ENCODE peak calls at places on chromosomes 7 and 10, in seven cellular contexts. One of them, this sample, is unnamed.

GRCh38 chr7:127504715-127505114 is 80.7 kb downstream of the GCC1 start:
- DNase-seq in mammary epithelial cell: no peak
- DNase-seq in RWPE1: peak; percentile 9
- DNase-seq in glutamatergic neuron: peak; percentile 23
- DNase-seq in Peyer's patch: peak; percentile 48
- DNase-seq in AG04449: no peak
- DNase-seq in left ventricle myocardium inferior: peak; percentile 26
- DNase-seq in this sample: no peak

GRCh38 chr7:101725911-101726310 is 91.5 kb upstream of the CUX1 start:
- DNase-seq in AG04449: no peak
- DNase-seq in left ventricle myocardium inferior: no peak
- DNase-seq in Peyer's patch: no peak
- DNase-seq in glutamatergic neuron: no peak
- DNase-seq in RWPE1: no peak
- DNase-seq in mammary epithelial cell: no peak
- DNase-seq in this sample: no peak

GRCh38 chr7:55441668-55442305 is 76.7 kb downstream of the LANCL2 start:
- DNase-seq in Peyer's patch: no peak
- DNase-seq in mammary epithelial cell: no peak
- DNase-seq in AG04449: peak; percentile 57
- DNase-seq in RWPE1: no peak
- DNase-seq in left ventricle myocardium inferior: no peak
- DNase-seq in glutamatergic neuron: no peak
- DNase-seq in this sample: no peak

GRCh38 chr10:4407783-4408182 is 418.2 kb upstream of the AKR1E2 start:
- DNase-seq in RWPE1: peak; percentile 44
- DNase-seq in AG04449: no peak
- DNase-seq in mammary epithelial cell: peak; percentile 76
- DNase-seq in Peyer's patch: no peak
- DNase-seq in left ventricle myocardium inferior: no peak
- DNase-seq in glutamatergic neuron: no peak
- DNase-seq in this sample: no peak

GRCh38 chr10:34088208-34088794 is 726.8 kb downstream of the PARD3 start:
- DNase-seq in glutamatergic neuron: no peak
- DNase-seq in RWPE1: no peak
- DNase-seq in left ventricle myocardium inferior: no peak
- DNase-seq in Peyer's patch: no peak
- DNase-seq in mammary epithelial cell: no peak
- DNase-seq in AG04449: no peak
- DNase-seq in this sample: no peak

GRCh38 chr10:113438660-113439059 is 114.2 kb upstream of the HABP2 start:
- DNase-seq in Peyer's patch: no peak
- DNase-seq in AG04449: no peak
- DNase-seq in glutamatergic neuron: no peak
- DNase-seq in left ventricle myocardium inferior: no peak
- DNase-seq in RWPE1: peak; percentile 16
- DNase-seq in mammary epithelial cell: peak; percentile 8
- DNase-seq in this sample: no peak

GRCh38 chr10:61987537-61987936 is 86.0 kb downstream of the ARID5B start:
- DNase-seq in RWPE1: no peak
- DNase-seq in Peyer's patch: no peak
- DNase-seq in AG04449: no peak
- DNase-seq in mammary epithelial cell: no peak
- DNase-seq in glutamatergic neuron: no peak
- DNase-seq in left ventricle myocardium inferior: no peak
- DNase-seq in this sample: no peak

GRCh38 chr7:38629621-38630020 is 1.6 kb downstream of the AMPH start:
- DNase-seq in glutamatergic neuron: no peak
- DNase-seq in Peyer's patch: no peak
- DNase-seq in RWPE1: no peak
- DNase-seq in left ventricle myocardium inferior: no peak
- DNase-seq in mammary epithelial cell: no peak
- DNase-seq in AG04449: no peak
- DNase-seq in this sample: no peak

GRCh38 chr7:2643386-2644229 is 11.8 kb downstream of the TTYH3 start:
- DNase-seq in AG04449: no peak
- DNase-seq in RWPE1: no peak
- DNase-seq in Peyer's patch: no peak
- DNase-seq in left ventricle myocardium inferior: no peak
- DNase-seq in glutamatergic neuron: no peak
- DNase-seq in mammary epithelial cell: no peak
- DNase-seq in this sample: no peak

GRCh38 chr7:29649010-29649716 is 85.5 kb downstream of the PRR15 start:
- DNase-seq in glutamatergic neuron: no peak
- DNase-seq in left ventricle myocardium inferior: no peak
- DNase-seq in Peyer's patch: no peak
- DNase-seq in mammary epithelial cell: no peak
- DNase-seq in AG04449: no peak
- DNase-seq in RWPE1: no peak
- DNase-seq in this sample: no peak

GRCh38 chr10:102668312-102669110 is 24.2 kb downstream of the TRIM8 start:
- DNase-seq in glutamatergic neuron: no peak
- DNase-seq in AG04449: no peak
- DNase-seq in left ventricle myocardium inferior: no peak
- DNase-seq in mammary epithelial cell: no peak
- DNase-seq in RWPE1: no peak
- DNase-seq in Peyer's patch: peak; percentile 44
- DNase-seq in this sample: no peak

GRCh38 chr7:21941570-21942224 is 4.0 kb downstream of the CDCA7L start:
- DNase-seq in glutamatergic neuron: no peak
- DNase-seq in Peyer's patch: peak; percentile 51
- DNase-seq in RWPE1: peak; percentile 69
- DNase-seq in AG04449: no peak
- DNase-seq in left ventricle myocardium inferior: no peak
- DNase-seq in mammary epithelial cell: peak; percentile 38
- DNase-seq in this sample: no peak

GRCh38 chr10:99532687-99533495 is at the start of gene NKX2-3:
- DNase-seq in AG04449: no peak
- DNase-seq in RWPE1: peak; percentile 71
- DNase-seq in mammary epithelial cell: no peak
- DNase-seq in left ventricle myocardium inferior: peak; percentile 48
- DNase-seq in Peyer's patch: peak; percentile 93
- DNase-seq in glutamatergic neuron: peak; percentile 83
- DNase-seq in this sample: no peak

GRCh38 chr10:34758447-34758996 is 56.6 kb downstream of the PARD3 start:
- DNase-seq in left ventricle myocardium inferior: no peak
- DNase-seq in Peyer's patch: peak; percentile 56
- DNase-seq in RWPE1: peak; percentile 69
- DNase-seq in mammary epithelial cell: peak; percentile 92
- DNase-seq in glutamatergic neuron: no peak
- DNase-seq in AG04449: peak; percentile 47
- DNase-seq in this sample: no peak

GRCh38 chr10:103295391-103296044 is 18.6 kb downstream of the INA start:
- DNase-seq in AG04449: peak; percentile 63
- DNase-seq in left ventricle myocardium inferior: no peak
- DNase-seq in RWPE1: no peak
- DNase-seq in mammary epithelial cell: peak; percentile 34
- DNase-seq in glutamatergic neuron: no peak
- DNase-seq in Peyer's patch: no peak
- DNase-seq in this sample: no peak

GRCh38 chr10:32150532-32151101 is 94.4 kb upstream of the KIF5B start:
- DNase-seq in RWPE1: no peak
- DNase-seq in glutamatergic neuron: no peak
- DNase-seq in left ventricle myocardium inferior: no peak
- DNase-seq in mammary epithelial cell: no peak
- DNase-seq in Peyer's patch: no peak
- DNase-seq in AG04449: no peak
- DNase-seq in this sample: no peak

GRCh38 chr7:85021090-85021704 is 165.7 kb downstream of the SEMA3D start:
- DNase-seq in left ventricle myocardium inferior: no peak
- DNase-seq in glutamatergic neuron: no peak
- DNase-seq in Peyer's patch: no peak
- DNase-seq in mammary epithelial cell: no peak
- DNase-seq in AG04449: no peak
- DNase-seq in RWPE1: no peak
- DNase-seq in this sample: no peak

GRCh38 chr7:3950249-3950648 is 649.2 kb downstream of the SDK1 start:
- DNase-seq in mammary epithelial cell: no peak
- DNase-seq in glutamatergic neuron: no peak
- DNase-seq in Peyer's patch: no peak
- DNase-seq in left ventricle myocardium inferior: no peak
- DNase-seq in AG04449: no peak
- DNase-seq in RWPE1: no peak
- DNase-seq in this sample: no peak

GRCh38 chr7:150631084-150631824 is 931 bp downstream of the GIMAP6 start:
- DNase-seq in AG04449: no peak
- DNase-seq in mammary epithelial cell: no peak
- DNase-seq in left ventricle myocardium inferior: peak; percentile 48
- DNase-seq in Peyer's patch: peak; percentile 61
- DNase-seq in RWPE1: no peak
- DNase-seq in glutamatergic neuron: no peak
- DNase-seq in this sample: no peak

GRCh38 chr10:61280303-61280702 is 172.9 kb downstream of the TMEM26 start:
- DNase-seq in AG04449: no peak
- DNase-seq in glutamatergic neuron: no peak
- DNase-seq in Peyer's patch: no peak
- DNase-seq in mammary epithelial cell: peak; percentile 17
- DNase-seq in left ventricle myocardium inferior: no peak
- DNase-seq in RWPE1: peak; percentile 1
- DNase-seq in this sample: no peak

GRCh38 chr10:58513189-58514101 is 773 bp downstream of the BICC1 start:
- DNase-seq in Peyer's patch: peak; percentile 66
- DNase-seq in RWPE1: peak; percentile 36
- DNase-seq in AG04449: no peak
- DNase-seq in left ventricle myocardium inferior: peak; percentile 71
- DNase-seq in mammary epithelial cell: peak; percentile 62
- DNase-seq in glutamatergic neuron: peak; percentile 26
- DNase-seq in this sample: peak; percentile 76

GRCh38 chr10:82399850-82400249 is 524.9 kb downstream of the NRG3 start:
- DNase-seq in AG04449: no peak
- DNase-seq in mammary epithelial cell: no peak
- DNase-seq in left ventricle myocardium inferior: no peak
- DNase-seq in glutamatergic neuron: no peak
- DNase-seq in RWPE1: no peak
- DNase-seq in Peyer's patch: no peak
- DNase-seq in this sample: no peak

GRCh38 chr10:131909929-131910328 is 9.1 kb downstream of the PPP2R2D start:
- DNase-seq in RWPE1: no peak
- DNase-seq in AG04449: no peak
- DNase-seq in Peyer's patch: peak; percentile 35
- DNase-seq in glutamatergic neuron: no peak
- DNase-seq in mammary epithelial cell: no peak
- DNase-seq in left ventricle myocardium inferior: no peak
- DNase-seq in this sample: no peak
- TF ChIP-seq CTCF in RWPE1: no peak
- TF ChIP-seq CTCF in AG04449: no peak
- TF ChIP-seq CTCF in Peyer's patch: no peak
- TF ChIP-seq CTCF in glutamatergic neuron: no peak
- TF ChIP-seq CTCF in mammary epithelial cell: no peak
- TF ChIP-seq CTCF in left ventricle myocardium inferior: no peak
- TF ChIP-seq CTCF in this sample: no peak

GRCh38 chr10:47339186-47339735 is 8.9 kb upstream of the RBP3 start:
- DNase-seq in left ventricle myocardium inferior: no peak
- DNase-seq in Peyer's patch: no peak
- DNase-seq in mammary epithelial cell: no peak
- DNase-seq in AG04449: no peak
- DNase-seq in glutamatergic neuron: no peak
- DNase-seq in RWPE1: no peak
- DNase-seq in this sample: no peak
- TF ChIP-seq CTCF in left ventricle myocardium inferior: no peak
- TF ChIP-seq CTCF in Peyer's patch: no peak
- TF ChIP-seq CTCF in mammary epithelial cell: no peak
- TF ChIP-seq CTCF in AG04449: no peak
- TF ChIP-seq CTCF in glutamatergic neuron: no peak
- TF ChIP-seq CTCF in RWPE1: no peak
- TF ChIP-seq CTCF in this sample: no peak

GRCh38 chr7:27095050-27095896 is 527 bp downstream of the HOXA1 start:
- DNase-seq in glutamatergic neuron: no peak
- DNase-seq in RWPE1: no peak
- DNase-seq in left ventricle myocardium inferior: no peak
- DNase-seq in mammary epithelial cell: peak; percentile 36
- DNase-seq in Peyer's patch: no peak
- DNase-seq in AG04449: no peak
- DNase-seq in this sample: no peak

GRCh38 chr7:27096756-27097514 is 1.1 kb upstream of the HOXA1 start:
- DNase-seq in glutamatergic neuron: no peak
- DNase-seq in left ventricle myocardium inferior: no peak
- DNase-seq in AG04449: no peak
- DNase-seq in RWPE1: peak; percentile 56
- DNase-seq in mammary epithelial cell: peak; percentile 57
- DNase-seq in Peyer's patch: no peak
- DNase-seq in this sample: no peak

GRCh38 chr7:27097686-27098492 is 2.1 kb upstream of the HOXA1 start:
- DNase-seq in glutamatergic neuron: no peak
- DNase-seq in left ventricle myocardium inferior: no peak
- DNase-seq in Peyer's patch: no peak
- DNase-seq in mammary epithelial cell: peak; percentile 78
- DNase-seq in AG04449: no peak
- DNase-seq in RWPE1: peak; percentile 59
- DNase-seq in this sample: no peak

GRCh38 chr7:27094304-27095049 is 1.3 kb downstream of the HOXA1 start:
- DNase-seq in glutamatergic neuron: no peak
- DNase-seq in mammary epithelial cell: no peak
- DNase-seq in AG04449: no peak
- DNase-seq in Peyer's patch: no peak
- DNase-seq in left ventricle myocardium inferior: no peak
- DNase-seq in RWPE1: no peak
- DNase-seq in this sample: no peak

GRCh38 chr7:27095897-27096755 is at the start of gene HOXA1:
- DNase-seq in AG04449: peak; percentile 58
- DNase-seq in RWPE1: peak; percentile 98
- DNase-seq in mammary epithelial cell: peak; percentile 92
- DNase-seq in glutamatergic neuron: peak; percentile 69
- DNase-seq in left ventricle myocardium inferior: peak; percentile 49
- DNase-seq in Peyer's patch: peak; percentile 93
- DNase-seq in this sample: peak; percentile 75
- TF ChIP-seq CTCF in AG04449: no peak
- TF ChIP-seq CTCF in RWPE1: no peak
- TF ChIP-seq CTCF in mammary epithelial cell: no peak
- TF ChIP-seq CTCF in glutamatergic neuron: no peak
- TF ChIP-seq CTCF in left ventricle myocardium inferior: no peak
- TF ChIP-seq CTCF in Peyer's patch: no peak
- TF ChIP-seq CTCF in this sample: no peak

GRCh38 chr7:134458806-134459698 is at the start of gene AKR1B1:
- DNase-seq in AG04449: peak; percentile 45
- DNase-seq in mammary epithelial cell: peak; percentile 86
- DNase-seq in Peyer's patch: peak; percentile 96
- DNase-seq in RWPE1: peak; percentile 93
- DNase-seq in glutamatergic neuron: peak; percentile 96
- DNase-seq in left ventricle myocardium inferior: peak; percentile 93
- DNase-seq in this sample: peak; percentile 90

GRCh38 chr7:134457166-134457565 is 1.7 kb downstream of the AKR1B1 start:
- DNase-seq in AG04449: no peak
- DNase-seq in Peyer's patch: no peak
- DNase-seq in mammary epithelial cell: no peak
- DNase-seq in left ventricle myocardium inferior: no peak
- DNase-seq in glutamatergic neuron: no peak
- DNase-seq in RWPE1: no peak
- DNase-seq in this sample: no peak

GRCh38 chr7:134461921-134462320 is 3.0 kb upstream of the AKR1B1 start:
- DNase-seq in mammary epithelial cell: no peak
- DNase-seq in RWPE1: no peak
- DNase-seq in Peyer's patch: no peak
- DNase-seq in AG04449: no peak
- DNase-seq in left ventricle myocardium inferior: no peak
- DNase-seq in glutamatergic neuron: no peak
- DNase-seq in this sample: no peak

GRCh38 chr7:134460000-134460399 is 1.1 kb upstream of the AKR1B1 start:
- DNase-seq in AG04449: no peak
- DNase-seq in RWPE1: no peak
- DNase-seq in Peyer's patch: no peak
- DNase-seq in left ventricle myocardium inferior: no peak
- DNase-seq in mammary epithelial cell: peak; percentile 64
- DNase-seq in glutamatergic neuron: no peak
- DNase-seq in this sample: no peak

GRCh38 chr7:134458341-134458805 is 527 bp downstream of the AKR1B1 start:
- DNase-seq in mammary epithelial cell: peak; percentile 74
- DNase-seq in Peyer's patch: peak; percentile 77
- DNase-seq in AG04449: no peak
- DNase-seq in RWPE1: peak; percentile 53
- DNase-seq in left ventricle myocardium inferior: peak; percentile 42
- DNase-seq in glutamatergic neuron: peak; percentile 78
- DNase-seq in this sample: peak; percentile 76
- TF ChIP-seq CTCF in mammary epithelial cell: peak; percentile 45
- TF ChIP-seq CTCF in Peyer's patch: peak; percentile 12
- TF ChIP-seq CTCF in AG04449: peak; percentile 44
- TF ChIP-seq CTCF in RWPE1: peak; percentile 15
- TF ChIP-seq CTCF in left ventricle myocardium inferior: peak; percentile 40
- TF ChIP-seq CTCF in glutamatergic neuron: no peak
- TF ChIP-seq CTCF in this sample: no peak